ENCODE peak calls at places on chromosomes 7 and 10, in nine cellular contexts. One of them, this sample, is unnamed. For H3K9me3, the result is how much of the 10 kb centered on the place peaks cover.

GRCh38 chr10:116732546-116732945 is 9.8 kb downstream of the HSPA12A start:
- DNase-seq in colonic mucosa: no peak
- DNase-seq in AG04450: no peak
- DNase-seq in upper lobe of left lung: no peak
- DNase-seq in cardiac muscle cell: no peak
- DNase-seq in lung: no peak
- DNase-seq in CD4-positive, alpha-beta T cell: no peak
- DNase-seq in adrenal gland: no peak
- DNase-seq in GM12878: no peak
- DNase-seq in this sample: no peak

GRCh38 chr7:108316708-108317107 is 139.5 kb downstream of the NRCAM start:
- DNase-seq in cardiac muscle cell: no peak
- DNase-seq in upper lobe of left lung: no peak
- DNase-seq in colonic mucosa: no peak
- DNase-seq in adrenal gland: no peak
- DNase-seq in CD4-positive, alpha-beta T cell: no peak
- DNase-seq in AG04450: no peak
- DNase-seq in lung: no peak
- DNase-seq in GM12878: no peak
- DNase-seq in this sample: no peak

GRCh38 chr7:152887779-152888178 is 128.2 kb downstream of the ACTR3B start:
- DNase-seq in lung: no peak
- DNase-seq in AG04450: no peak
- DNase-seq in colonic mucosa: no peak
- DNase-seq in CD4-positive, alpha-beta T cell: no peak
- DNase-seq in adrenal gland: no peak
- DNase-seq in GM12878: no peak
- DNase-seq in upper lobe of left lung: no peak
- DNase-seq in cardiac muscle cell: no peak
- DNase-seq in this sample: no peak

GRCh38 chr10:117260094-117260493 is 19.2 kb downstream of the SLC18A2 start:
- DNase-seq in adrenal gland: no peak
- DNase-seq in CD4-positive, alpha-beta T cell: no peak
- DNase-seq in colonic mucosa: no peak
- DNase-seq in upper lobe of left lung: no peak
- DNase-seq in AG04450: no peak
- DNase-seq in lung: no peak
- DNase-seq in cardiac muscle cell: peak
- DNase-seq in GM12878: no peak
- DNase-seq in this sample: no peak

GRCh38 chr10:86652361-86653202 is 1.8 kb upstream of the OPN4 start:
- DNase-seq in adrenal gland: peak
- DNase-seq in CD4-positive, alpha-beta T cell: no peak
- DNase-seq in upper lobe of left lung: no peak
- DNase-seq in colonic mucosa: no peak
- DNase-seq in lung: no peak
- DNase-seq in cardiac muscle cell: no peak
- DNase-seq in AG04450: no peak
- DNase-seq in GM12878: no peak
- DNase-seq in this sample: no peak

GRCh38 chr10:68560201-68560915 is at the start of gene TET1:
- DNase-seq in AG04450: no peak
- DNase-seq in colonic mucosa: peak
- DNase-seq in lung: no peak
- DNase-seq in CD4-positive, alpha-beta T cell: no peak
- DNase-seq in cardiac muscle cell: peak
- DNase-seq in GM12878: no peak
- DNase-seq in adrenal gland: peak
- DNase-seq in upper lobe of left lung: peak
- DNase-seq in this sample: peak

GRCh38 chr7:70133291-70133690 is 535.0 kb downstream of the AUTS2 start:
- DNase-seq in colonic mucosa: no peak
- DNase-seq in upper lobe of left lung: no peak
- DNase-seq in GM12878: no peak
- DNase-seq in CD4-positive, alpha-beta T cell: no peak
- DNase-seq in cardiac muscle cell: no peak
- DNase-seq in AG04450: no peak
- DNase-seq in lung: no peak
- DNase-seq in adrenal gland: no peak
- DNase-seq in this sample: no peak

GRCh38 chr7:127776776-127777390 is 124.9 kb downstream of the SND1 start:
- DNase-seq in adrenal gland: no peak
- DNase-seq in CD4-positive, alpha-beta T cell: no peak
- DNase-seq in upper lobe of left lung: no peak
- DNase-seq in cardiac muscle cell: no peak
- DNase-seq in lung: no peak
- DNase-seq in GM12878: no peak
- DNase-seq in AG04450: peak
- DNase-seq in colonic mucosa: no peak
- DNase-seq in this sample: no peak

GRCh38 chr7:35793225-35793579 is 7.7 kb upstream of the SEPTIN7 start:
- DNase-seq in CD4-positive, alpha-beta T cell: no peak
- DNase-seq in AG04450: no peak
- DNase-seq in cardiac muscle cell: peak
- DNase-seq in adrenal gland: no peak
- DNase-seq in GM12878: no peak
- DNase-seq in colonic mucosa: no peak
- DNase-seq in upper lobe of left lung: no peak
- DNase-seq in lung: no peak
- DNase-seq in this sample: no peak

GRCh38 chr10:15482168-15482567 is 111.1 kb upstream of the FAM171A1 start:
- DNase-seq in GM12878: no peak
- DNase-seq in adrenal gland: no peak
- DNase-seq in cardiac muscle cell: no peak
- DNase-seq in colonic mucosa: no peak
- DNase-seq in CD4-positive, alpha-beta T cell: no peak
- DNase-seq in AG04450: no peak
- DNase-seq in lung: no peak
- DNase-seq in upper lobe of left lung: no peak
- DNase-seq in this sample: no peak

GRCh38 chr7:47071866-47072265 is 510.0 kb downstream of the TNS3 start:
- DNase-seq in upper lobe of left lung: no peak
- DNase-seq in GM12878: no peak
- DNase-seq in AG04450: no peak
- DNase-seq in adrenal gland: no peak
- DNase-seq in CD4-positive, alpha-beta T cell: no peak
- DNase-seq in lung: no peak
- DNase-seq in cardiac muscle cell: no peak
- DNase-seq in colonic mucosa: no peak
- DNase-seq in this sample: no peak
- H3K9me3 ChIP-seq in upper lobe of left lung: under half
- H3K9me3 ChIP-seq in GM12878: under half
- H3K9me3 ChIP-seq in AG04450: under half
- H3K9me3 ChIP-seq in adrenal gland: under half
- H3K9me3 ChIP-seq in CD4-positive, alpha-beta T cell: under half
- H3K9me3 ChIP-seq in lung: under half
- H3K9me3 ChIP-seq in cardiac muscle cell: under half
- H3K9me3 ChIP-seq in colonic mucosa: under half
- H3K9me3 ChIP-seq in this sample: under half

DNA sequence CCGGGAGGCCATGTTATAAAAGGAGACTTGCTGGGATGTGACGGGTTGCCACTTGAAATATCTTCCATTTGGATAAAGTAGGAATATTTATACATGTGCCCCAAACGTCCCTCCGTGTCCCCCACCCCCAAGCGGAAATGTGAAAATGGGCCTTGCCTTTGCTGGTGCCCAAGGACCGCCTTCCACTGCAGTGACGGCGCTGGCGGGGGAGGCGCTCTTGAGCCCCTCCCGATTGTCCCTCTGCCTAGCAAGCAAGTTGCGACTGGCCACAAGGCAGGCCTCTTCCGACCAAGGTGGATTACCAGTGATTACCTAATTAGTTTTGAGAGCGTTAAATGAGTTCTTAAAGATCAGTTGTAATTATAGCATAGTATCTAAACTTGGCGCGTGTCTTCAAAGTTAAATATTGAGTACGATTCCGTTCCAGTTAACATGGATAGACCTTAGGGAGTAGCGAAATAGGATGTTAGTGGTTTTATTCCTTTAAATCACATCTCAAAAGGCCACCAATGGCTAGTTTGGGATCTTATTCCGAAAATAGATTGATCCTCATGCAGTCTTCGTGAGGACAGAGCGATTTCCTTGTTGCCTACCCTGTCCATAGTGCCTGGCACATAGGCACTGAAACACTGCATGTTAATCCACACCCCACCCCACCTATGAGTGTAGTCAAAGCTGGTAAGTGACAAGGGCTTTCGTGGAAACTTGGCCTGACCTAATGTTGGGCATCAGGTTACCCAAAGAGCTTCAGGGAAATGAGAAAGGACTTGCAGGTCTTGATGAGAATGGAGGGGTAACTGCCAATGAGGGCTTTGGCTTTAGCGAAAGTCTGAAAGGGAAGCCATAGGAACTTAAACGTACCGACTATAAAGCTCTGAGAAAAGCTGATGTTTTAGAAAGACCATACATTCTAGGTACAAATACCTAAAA is 1.1 kb downstream of the PPIA start:
- DNase-seq in lung: peak
- DNase-seq in CD4-positive, alpha-beta T cell: peak
- DNase-seq in cardiac muscle cell: peak
- DNase-seq in GM12878: no peak
- DNase-seq in upper lobe of left lung: peak
- DNase-seq in adrenal gland: peak
- DNase-seq in colonic mucosa: peak
- DNase-seq in AG04450: peak
- DNase-seq in this sample: peak
- TF ChIP-seq CTCF in lung: no peak
- TF ChIP-seq CTCF in CD4-positive, alpha-beta T cell: peak
- TF ChIP-seq CTCF in cardiac muscle cell: peak
- TF ChIP-seq CTCF in GM12878: peak
- TF ChIP-seq CTCF in upper lobe of left lung: peak
- TF ChIP-seq CTCF in adrenal gland: peak
- TF ChIP-seq CTCF in colonic mucosa: peak
- TF ChIP-seq CTCF in AG04450: peak
- TF ChIP-seq CTCF in this sample: peak

GRCh38 chr10:130282492-130283233 is 146.5 kb downstream of the GLRX3 start:
- DNase-seq in upper lobe of left lung: no peak
- DNase-seq in AG04450: no peak
- DNase-seq in lung: no peak
- DNase-seq in cardiac muscle cell: no peak
- DNase-seq in colonic mucosa: no peak
- DNase-seq in adrenal gland: no peak
- DNase-seq in GM12878: no peak
- DNase-seq in CD4-positive, alpha-beta T cell: no peak
- DNase-seq in this sample: no peak
- H3K9me3 ChIP-seq in upper lobe of left lung: under half
- H3K9me3 ChIP-seq in AG04450: half or more
- H3K9me3 ChIP-seq in lung: half or more
- H3K9me3 ChIP-seq in cardiac muscle cell: under half
- H3K9me3 ChIP-seq in colonic mucosa: under half
- H3K9me3 ChIP-seq in adrenal gland: under half
- H3K9me3 ChIP-seq in GM12878: under half
- H3K9me3 ChIP-seq in CD4-positive, alpha-beta T cell: half or more
- H3K9me3 ChIP-seq in this sample: under half

GRCh38 chr7:155913311-155913710 is 101.0 kb upstream of the SHH start:
- DNase-seq in CD4-positive, alpha-beta T cell: no peak
- DNase-seq in colonic mucosa: no peak
- DNase-seq in cardiac muscle cell: no peak
- DNase-seq in GM12878: no peak
- DNase-seq in lung: no peak
- DNase-seq in AG04450: peak
- DNase-seq in adrenal gland: no peak
- DNase-seq in upper lobe of left lung: no peak
- DNase-seq in this sample: no peak
- TF ChIP-seq CTCF in CD4-positive, alpha-beta T cell: no peak
- TF ChIP-seq CTCF in colonic mucosa: no peak
- TF ChIP-seq CTCF in cardiac muscle cell: no peak
- TF ChIP-seq CTCF in GM12878: no peak
- TF ChIP-seq CTCF in lung: no peak
- TF ChIP-seq CTCF in AG04450: no peak
- TF ChIP-seq CTCF in adrenal gland: no peak
- TF ChIP-seq CTCF in upper lobe of left lung: no peak
- TF ChIP-seq CTCF in this sample: no peak

GRCh38 chr7:122802211-122802833 is 83.9 kb downstream of the CADPS2 start:
- DNase-seq in colonic mucosa: no peak
- DNase-seq in GM12878: no peak
- DNase-seq in lung: no peak
- DNase-seq in upper lobe of left lung: no peak
- DNase-seq in cardiac muscle cell: no peak
- DNase-seq in adrenal gland: peak
- DNase-seq in CD4-positive, alpha-beta T cell: no peak
- DNase-seq in AG04450: no peak
- DNase-seq in this sample: no peak

GRCh38 chr7:122803851-122804250 is 82.4 kb downstream of the CADPS2 start:
- DNase-seq in colonic mucosa: no peak
- DNase-seq in lung: no peak
- DNase-seq in GM12878: no peak
- DNase-seq in AG04450: no peak
- DNase-seq in upper lobe of left lung: no peak
- DNase-seq in adrenal gland: no peak
- DNase-seq in CD4-positive, alpha-beta T cell: no peak
- DNase-seq in cardiac muscle cell: peak
- DNase-seq in this sample: no peak

GRCh38 chr7:122803323-122803722 is 82.9 kb downstream of the CADPS2 start:
- DNase-seq in adrenal gland: no peak
- DNase-seq in upper lobe of left lung: no peak
- DNase-seq in AG04450: no peak
- DNase-seq in lung: no peak
- DNase-seq in CD4-positive, alpha-beta T cell: no peak
- DNase-seq in GM12878: no peak
- DNase-seq in colonic mucosa: no peak
- DNase-seq in cardiac muscle cell: peak
- DNase-seq in this sample: no peak
- H3K9me3 ChIP-seq in adrenal gland: under half
- H3K9me3 ChIP-seq in upper lobe of left lung: under half
- H3K9me3 ChIP-seq in AG04450: under half
- H3K9me3 ChIP-seq in lung: under half
- H3K9me3 ChIP-seq in CD4-positive, alpha-beta T cell: under half
- H3K9me3 ChIP-seq in GM12878: under half
- H3K9me3 ChIP-seq in colonic mucosa: under half
- H3K9me3 ChIP-seq in cardiac muscle cell: under half
- H3K9me3 ChIP-seq in this sample: under half

GRCh38 chr10:77377678-77378352 is 259.8 kb downstream of the KCNMA1 start:
- DNase-seq in lung: no peak
- DNase-seq in AG04450: no peak
- DNase-seq in colonic mucosa: no peak
- DNase-seq in GM12878: no peak
- DNase-seq in cardiac muscle cell: no peak
- DNase-seq in adrenal gland: no peak
- DNase-seq in CD4-positive, alpha-beta T cell: no peak
- DNase-seq in upper lobe of left lung: no peak
- DNase-seq in this sample: peak
- TF ChIP-seq CTCF in lung: no peak
- TF ChIP-seq CTCF in AG04450: no peak
- TF ChIP-seq CTCF in colonic mucosa: no peak
- TF ChIP-seq CTCF in GM12878: no peak
- TF ChIP-seq CTCF in cardiac muscle cell: no peak
- TF ChIP-seq CTCF in adrenal gland: no peak
- TF ChIP-seq CTCF in CD4-positive, alpha-beta T cell: no peak
- TF ChIP-seq CTCF in upper lobe of left lung: no peak
- TF ChIP-seq CTCF in this sample: peak

DNA sequence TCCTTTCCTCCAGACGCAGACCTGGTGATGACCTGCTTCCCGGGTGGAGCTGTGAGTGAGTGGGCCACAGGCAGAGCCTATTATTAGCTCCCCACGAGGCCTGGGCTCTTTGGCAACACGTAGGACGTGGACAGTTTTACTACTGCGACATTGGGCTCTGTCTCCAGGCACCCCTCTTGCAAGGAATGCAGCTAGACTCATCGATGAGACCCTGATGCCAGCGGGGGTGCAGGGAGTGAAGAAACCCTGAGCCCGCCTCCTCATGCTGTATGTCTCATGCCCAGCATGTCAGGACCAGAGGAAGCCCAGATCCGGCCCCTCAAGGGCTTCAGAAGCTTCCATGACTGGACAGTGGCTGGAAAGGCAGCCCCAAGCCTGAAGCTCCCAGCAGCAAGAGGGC is 161.9 kb downstream of the TCERG1L start:
- DNase-seq in colonic mucosa: no peak
- DNase-seq in AG04450: no peak
- DNase-seq in lung: no peak
- DNase-seq in cardiac muscle cell: no peak
- DNase-seq in upper lobe of left lung: no peak
- DNase-seq in adrenal gland: no peak
- DNase-seq in GM12878: no peak
- DNase-seq in CD4-positive, alpha-beta T cell: no peak
- DNase-seq in this sample: no peak
- H3K9me3 ChIP-seq in colonic mucosa: under half
- H3K9me3 ChIP-seq in AG04450: half or more
- H3K9me3 ChIP-seq in lung: under half
- H3K9me3 ChIP-seq in cardiac muscle cell: under half
- H3K9me3 ChIP-seq in upper lobe of left lung: under half
- H3K9me3 ChIP-seq in adrenal gland: under half
- H3K9me3 ChIP-seq in GM12878: under half
- H3K9me3 ChIP-seq in CD4-positive, alpha-beta T cell: under half
- H3K9me3 ChIP-seq in this sample: under half

This sample was measured in Caco-2.